ENCODE peak calls at places on chromosomes 16 and 17, in six cellular contexts. R is fibroblast of the aortic adventitia; D is endothelial cell; F is HS-27A; A is activated CD4-positive, alpha-beta T cell treated with anti-CD3 and anti-CD28 coated beads for 48 hours; Y is kidney glomerular epithelial cell. K is an unnamed sample.

GRCh38 chr17:2034157-2034556 is 4.2 kb downstream of the DPH1 start:
- DNase-seq in Y (peak; percentile 83), R (peak; percentile 44), F (no peak), A (no peak), D (no peak), K (no peak)

GRCh38 chr17:6232768-6233130 is 162.6 kb downstream of the WSCD1 start:
- DNase-seq in A (no peak), Y (no peak), F (no peak), R (no peak), D (no peak), K (no peak)

GRCh38 chr16:89711601-89712475 is 8.9 kb downstream of the VPS9D1 start:
- DNase-seq in F (no peak), R (peak; percentile 37), A (peak; percentile 82), Y (peak; percentile 37), D (peak; percentile 77), K (no peak)

GRCh38 chr17:76866774-76867577 is 1.2 kb upstream of the MGAT5B start:
- DNase-seq in Y (peak; percentile 70), F (no peak), R (peak; percentile 43), D (no peak), A (no peak), K (no peak)

GRCh38 chr16:11032922-11033291 is 88.5 kb downstream of the CLEC16A start:
- DNase-seq in R (peak; percentile 94), F (no peak), D (no peak), Y (no peak), A (no peak), K (no peak)

GRCh38 chr17:77489898-77490265 is 349.1 kb downstream of the SEC14L1 start:
- DNase-seq in Y (no peak), R (peak; percentile 70), A (no peak), D (no peak), F (no peak), K (no peak)

GRCh38 chr16:50717109-50717893 is 23.9 kb downstream of the NOD2 start:
- DNase-seq in Y (no peak), F (no peak), A (no peak), D (no peak), R (no peak), K (no peak)

GRCh38 chr17:66675991-66676371 is 158.9 kb upstream of the CACNG5 start:
- DNase-seq in F (no peak), D (no peak), A (no peak), Y (no peak), R (no peak), K (no peak)

GRCh38 chr16:68470461-68471150 is 22.3 kb upstream of the SMPD3 start:
- DNase-seq in A (peak; percentile 8), D (no peak), R (no peak), Y (no peak), F (no peak), K (no peak)